ENCODE peak calls at places on chromosome 6, in six cellular contexts. J is endothelial cell of umbilical vein, K is Panc1, W is transverse colon, Z is stomach, T is suprapubic skin. Q is an unnamed sample.

GRCh38 chr6:161630674-161631073 is 356.8 kb upstream of the AGPAT4 start:
- DNase-seq in T (no peak), W (no peak), Z (no peak), J (no peak), K (no peak), Q (no peak)

GRCh38 chr6:157811476-157812173 is 11.4 kb upstream of the SNX9 start:
- DNase-seq in T (no peak), J (peak), Z (no peak), W (no peak), K (no peak), Q (no peak)

GRCh38 chr6:149830731-149831379 is 33.3 kb downstream of the LRP11 start:
- DNase-seq in W (no peak), T (no peak), J (no peak), K (no peak), Z (no peak), Q (no peak)

GRCh38 chr6:109139109-109139508 is 43.8 kb downstream of the CEP57L1 start:
- DNase-seq in W (no peak), Z (no peak), T (no peak), J (no peak), K (no peak), Q (no peak)

GRCh38 chr6:104601008-104601745 is 258.5 kb downstream of the HACE1 start:
- DNase-seq in W (no peak), T (no peak), K (no peak), Z (no peak), J (no peak), Q (no peak)

GRCh38 chr6:30818426-30818841 is 65.9 kb upstream of the DDR1 start:
- DNase-seq in K (no peak), T (no peak), W (no peak), Z (no peak), J (peak), Q (no peak)

GRCh38 chr6:152401978-152402377 is 235.2 kb downstream of the SYNE1 start:
- DNase-seq in T (no peak), W (no peak), J (peak), Z (no peak), K (no peak), Q (no peak)

GRCh38 chr6:8243462-8243861 is 141.1 kb upstream of the EEF1E1 start:
- DNase-seq in T (no peak), J (no peak), K (no peak), W (no peak), Z (no peak), Q (no peak)

GRCh38 chr6:160068346-160068745 is 53.3 kb upstream of the SLC22A1 start:
- DNase-seq in Z (no peak), T (no peak), K (no peak), W (no peak), J (no peak), Q (no peak)

GRCh38 chr6:31639449-31639861 is 13.0 kb downstream of the BAG6 start:
- DNase-seq in K (no peak), W (no peak), Z (no peak), J (no peak), T (no peak), Q (no peak)

GRCh38 chr6:134691180-134691579 is 258.7 kb downstream of the ALDH8A1 start:
- DNase-seq in J (no peak), T (no peak), K (no peak), W (no peak), Z (no peak), Q (no peak)
- TF ChIP-seq CTCF in J (no peak), T (no peak), K (no peak), W (no peak), Z (no peak), Q (no peak)

DNA sequence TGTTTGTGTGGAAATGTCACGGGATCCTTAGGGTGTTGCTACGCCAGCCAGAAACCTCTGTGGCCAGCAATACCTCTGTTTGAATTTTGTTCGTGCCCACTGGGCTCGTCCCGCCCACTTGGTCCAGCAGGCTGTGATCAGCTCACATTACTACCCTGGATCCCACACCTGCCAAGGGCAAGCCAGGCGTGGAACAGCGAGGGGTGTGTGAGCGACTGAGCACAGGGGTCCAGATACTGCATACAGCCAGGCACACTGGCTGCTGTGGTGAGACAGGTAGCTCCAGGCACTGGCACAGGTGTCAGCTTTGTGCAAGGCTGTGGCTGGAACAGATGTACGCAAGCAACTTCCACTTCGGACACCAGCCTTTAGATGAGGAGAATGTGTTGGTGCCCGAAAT is 718.9 kb downstream of the EPHA7 start:
- DNase-seq in T (no peak), J (no peak), K (no peak), Z (no peak), W (no peak), Q (no peak)
- TF ChIP-seq POLR2AphosphoS5 in T (no peak), J (no peak), K (no peak), Z (no peak), W (no peak), Q (no peak)

GRCh38 chr6:116286773-116287358 is 7.1 kb upstream of the TSPYL1 start:
- DNase-seq in T (no peak), W (no peak), J (no peak), K (no peak), Z (no peak), Q (no peak)

GRCh38 chr6:116290799-116291198 is 11.1 kb upstream of the TSPYL1 start:
- DNase-seq in T (no peak), K (no peak), J (no peak), Z (no peak), W (no peak), Q (no peak)

GRCh38 chr6:116289876-116290275 is 10.1 kb upstream of the TSPYL1 start:
- DNase-seq in W (no peak), K (no peak), Z (no peak), T (no peak), J (no peak), Q (no peak)

GRCh38 chr6:116291701-116292396 is 12.1 kb upstream of the TSPYL1 start:
- DNase-seq in Z (no peak), T (no peak), J (no peak), W (no peak), K (no peak), Q (no peak)

DNA sequence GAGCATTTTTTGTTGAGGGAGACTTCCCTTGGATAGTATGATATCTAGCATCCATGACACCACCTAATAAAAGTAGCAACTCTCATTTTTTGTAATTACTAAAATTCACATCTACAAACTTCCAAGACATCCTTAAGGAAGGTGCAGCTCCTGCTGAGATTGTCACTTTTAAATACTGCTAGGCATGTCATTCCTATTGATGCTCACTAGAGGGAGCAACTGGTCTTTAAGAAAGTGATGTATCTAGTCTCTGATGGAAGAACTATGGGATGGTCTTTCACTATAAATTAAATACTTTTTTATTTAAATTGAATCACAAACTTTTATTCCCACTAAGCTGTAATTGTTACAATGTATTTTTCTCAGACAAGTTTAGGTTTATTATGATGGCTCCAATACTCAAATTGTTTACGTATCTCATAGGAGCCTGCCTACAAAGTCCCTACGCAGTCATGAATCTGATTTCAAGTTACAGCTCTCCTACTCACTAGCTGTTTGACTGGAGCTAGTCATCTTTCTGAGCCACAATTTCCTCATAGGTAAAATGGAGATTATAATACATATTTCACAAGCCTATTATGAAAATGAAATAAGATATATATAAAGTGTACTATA is 8.0 kb upstream of the TSPYL1 start:
- DNase-seq in T (no peak), Z (no peak), K (peak), J (peak), W (no peak), Q (no peak)
- TF ChIP-seq CTCF in T (peak), Z (peak), K (peak), J (peak), W (peak), Q (peak)

GRCh38 chr6:32639440-32640394 is 2.5 kb downstream of the HLA-DQA1 start:
- DNase-seq in T (no peak), Z (no peak), K (no peak), J (no peak), W (no peak), Q (no peak)

GRCh38 chr6:32638521-32639219 is 1.5 kb downstream of the HLA-DQA1 start:
- DNase-seq in K (no peak), J (no peak), W (no peak), T (no peak), Z (no peak), Q (no peak)

GRCh38 chr6:32642707-32643106 is 5.5 kb downstream of the HLA-DQA1 start:
- DNase-seq in J (no peak), K (no peak), Z (no peak), T (no peak), W (no peak), Q (no peak)

GRCh38 chr6:32643904-32644303 is 6.7 kb downstream of the HLA-DQA1 start:
- DNase-seq in Z (no peak), W (no peak), J (no peak), T (no peak), K (no peak), Q (no peak)

GRCh38 chr6:32641122-32641521 is 3.9 kb downstream of the HLA-DQA1 start:
- DNase-seq in J (no peak), K (no peak), Z (no peak), W (no peak), T (no peak), Q (no peak)
- TF ChIP-seq POLR2AphosphoS5 in J (no peak), K (no peak), Z (no peak), W (no peak), T (no peak), Q (no peak)

Q was measured in HL-60.